ENCODE peak calls at places on chromosomes 3 and 15, in nine cellular contexts. One of them, this sample, is unnamed.

GRCh38 chr15:68431792-68432401 is at the start of gene ITGA11:
- DNase-seq in natural killer cell: no peak
- DNase-seq in activated T-helper 1 cell treated with Interleukin-2 at 50 U/mL for 16 hours: no peak
- DNase-seq in T follicular helper cell: no peak
- DNase-seq in heart right ventricle: peak
- DNase-seq in HT-29: no peak
- DNase-seq in HTR-8/SVneo: peak
- DNase-seq in fibroblast of gingiva: no peak
- DNase-seq in NCI-H2107: no peak
- DNase-seq in this sample: no peak

GRCh38 chr3:43907508-43907858 is 216.7 kb downstream of the ABHD5 start:
- DNase-seq in heart right ventricle: no peak
- DNase-seq in T follicular helper cell: no peak
- DNase-seq in natural killer cell: no peak
- DNase-seq in fibroblast of gingiva: no peak
- DNase-seq in HT-29: no peak
- DNase-seq in HTR-8/SVneo: no peak
- DNase-seq in activated T-helper 1 cell treated with Interleukin-2 at 50 U/mL for 16 hours: no peak
- DNase-seq in NCI-H2107: no peak
- DNase-seq in this sample: no peak

GRCh38 chr3:149452036-149452435 is 22.5 kb upstream of the TM4SF4 start:
- DNase-seq in activated T-helper 1 cell treated with Interleukin-2 at 50 U/mL for 16 hours: no peak
- DNase-seq in natural killer cell: no peak
- DNase-seq in fibroblast of gingiva: no peak
- DNase-seq in T follicular helper cell: no peak
- DNase-seq in heart right ventricle: no peak
- DNase-seq in NCI-H2107: no peak
- DNase-seq in HTR-8/SVneo: no peak
- DNase-seq in HT-29: no peak
- DNase-seq in this sample: no peak

GRCh38 chr3:102089904-102090492 is 240.7 kb downstream of the NFKBIZ start:
- DNase-seq in T follicular helper cell: no peak
- DNase-seq in fibroblast of gingiva: no peak
- DNase-seq in HTR-8/SVneo: peak
- DNase-seq in HT-29: no peak
- DNase-seq in heart right ventricle: no peak
- DNase-seq in NCI-H2107: no peak
- DNase-seq in activated T-helper 1 cell treated with Interleukin-2 at 50 U/mL for 16 hours: no peak
- DNase-seq in natural killer cell: no peak
- DNase-seq in this sample: no peak

GRCh38 chr3:190514163-190515153 is 573 bp downstream of the IL1RAP start:
- DNase-seq in HTR-8/SVneo: no peak
- DNase-seq in T follicular helper cell: peak
- DNase-seq in HT-29: peak
- DNase-seq in NCI-H2107: no peak
- DNase-seq in natural killer cell: peak
- DNase-seq in activated T-helper 1 cell treated with Interleukin-2 at 50 U/mL for 16 hours: peak
- DNase-seq in fibroblast of gingiva: peak
- DNase-seq in heart right ventricle: peak
- DNase-seq in this sample: peak

GRCh38 chr3:177705976-177706866 is 508.9 kb upstream of the TBL1XR1 start:
- DNase-seq in HTR-8/SVneo: no peak
- DNase-seq in T follicular helper cell: no peak
- DNase-seq in activated T-helper 1 cell treated with Interleukin-2 at 50 U/mL for 16 hours: no peak
- DNase-seq in natural killer cell: no peak
- DNase-seq in NCI-H2107: no peak
- DNase-seq in heart right ventricle: peak
- DNase-seq in HT-29: no peak
- DNase-seq in fibroblast of gingiva: no peak
- DNase-seq in this sample: no peak

GRCh38 chr15:58705105-58705504 is 44.4 kb downstream of the ADAM10 start:
- DNase-seq in T follicular helper cell: no peak
- DNase-seq in natural killer cell: no peak
- DNase-seq in NCI-H2107: no peak
- DNase-seq in HTR-8/SVneo: no peak
- DNase-seq in heart right ventricle: no peak
- DNase-seq in fibroblast of gingiva: no peak
- DNase-seq in HT-29: no peak
- DNase-seq in activated T-helper 1 cell treated with Interleukin-2 at 50 U/mL for 16 hours: no peak
- DNase-seq in this sample: no peak

GRCh38 chr15:53580371-53580770 is 179.1 kb downstream of the WDR72 start:
- DNase-seq in HTR-8/SVneo: no peak
- DNase-seq in natural killer cell: no peak
- DNase-seq in NCI-H2107: no peak
- DNase-seq in T follicular helper cell: no peak
- DNase-seq in HT-29: no peak
- DNase-seq in activated T-helper 1 cell treated with Interleukin-2 at 50 U/mL for 16 hours: no peak
- DNase-seq in fibroblast of gingiva: no peak
- DNase-seq in heart right ventricle: no peak
- DNase-seq in this sample: no peak

GRCh38 chr3:141052570-141053069 is 1.5 kb downstream of the SPSB4 start:
- DNase-seq in T follicular helper cell: no peak
- DNase-seq in HTR-8/SVneo: peak
- DNase-seq in natural killer cell: no peak
- DNase-seq in heart right ventricle: peak
- DNase-seq in fibroblast of gingiva: no peak
- DNase-seq in NCI-H2107: no peak
- DNase-seq in activated T-helper 1 cell treated with Interleukin-2 at 50 U/mL for 16 hours: no peak
- DNase-seq in HT-29: no peak
- DNase-seq in this sample: no peak

This sample was measured in T-helper 22 cell.